ENCODE peak calls at places on chromosomes 11 and 22, in six cellular contexts. Y is endothelial cell, B is H1, M is GM20000, O is lower lobe of right lung, Q is A549. G is an unnamed sample.

GRCh38 chr11:117026593-117027330 is 71.5 kb downstream of the SIK3 start:
- DNase-seq in B (no peak), M (no peak), Q (no peak), Y (no peak), O (no peak), G (no peak)

GRCh38 chr11:1998861-1999260 is 1.2 kb upstream of the H19 start:
- DNase-seq in B (no peak), O (no peak), M (no peak), Q (no peak), Y (no peak), G (no peak)

GRCh38 chr11:12950681-12951080 is 58.4 kb upstream of the RASSF10 start:
- DNase-seq in Y (no peak), M (no peak), B (no peak), Q (no peak), O (no peak), G (no peak)

GRCh38 chr22:40721266-40721665 is 42.0 kb downstream of the MCHR1 start:
- DNase-seq in Q (peak), B (no peak), O (no peak), Y (no peak), M (no peak), G (no peak)

GRCh38 chr11:2526808-2527381 is 82.1 kb downstream of the KCNQ1 start:
- DNase-seq in M (peak), Q (no peak), B (peak), O (peak), Y (no peak), G (peak)

GRCh38 chr22:23833017-23833795 is 5.6 kb downstream of the DERL3 start:
- DNase-seq in B (no peak), O (peak), M (no peak), Y (no peak), Q (no peak), G (no peak)

GRCh38 chr22:48198489-48199459 is 1436.3 kb downstream of the TBC1D22A start:
- DNase-seq in O (peak), Q (no peak), Y (no peak), M (no peak), B (peak), G (no peak)

GRCh38 chr11:14746857-14747256 is 103.3 kb downstream of the PDE3B start:
- DNase-seq in Y (no peak), Q (no peak), O (no peak), M (no peak), B (no peak), G (no peak)

GRCh38 chr11:27761356-27761755 is 61.1 kb upstream of the BDNF start:
- DNase-seq in Q (no peak), Y (no peak), M (no peak), B (no peak), O (no peak), G (no peak)

GRCh38 chr22:41197808-41198585 is 7.1 kb upstream of the L3MBTL2 start:
- DNase-seq in Y (peak), O (peak), B (no peak), Q (no peak), M (no peak), G (no peak)

GRCh38 chr22:39682994-39683393 is 112.4 kb downstream of the CACNA1I start:
- DNase-seq in B (no peak), O (no peak), Q (no peak), M (no peak), Y (no peak), G (no peak)

GRCh38 chr11:43399983-43400630 is 41.4 kb downstream of the TTC17 start:
- DNase-seq in O (no peak), Y (no peak), M (no peak), Q (no peak), B (no peak), G (no peak)

GRCh38 chr11:65557280-65558001 is 718 bp downstream of the LTBP3 start:
- DNase-seq in M (no peak), Q (peak), Y (no peak), B (no peak), O (no peak), G (no peak)

GRCh38 chr11:2612884-2613571 is 86.8 kb downstream of the KCNQ1OT1 start:
- DNase-seq in Q (peak), O (no peak), B (no peak), M (no peak), Y (no peak), G (no peak)

GRCh38 chr11:68441466-68442230 is 18.9 kb upstream of the PPP6R3 start:
- DNase-seq in Q (no peak), B (no peak), Y (no peak), M (peak), O (no peak), G (no peak)

GRCh38 chr11:116853461-116854073 is 16.1 kb upstream of the APOA1 start:
- DNase-seq in Q (no peak), M (peak), Y (no peak), B (no peak), O (no peak), G (peak)

GRCh38 chr11:67248653-67249052 is 17.6 kb upstream of the GRK2 start:
- DNase-seq in Y (no peak), M (no peak), O (peak), B (no peak), Q (no peak), G (no peak)

GRCh38 chr11:6258141-6258540 is 1.5 kb upstream of the CCKBR start:
- DNase-seq in B (no peak), O (no peak), Q (no peak), M (no peak), Y (no peak), G (no peak)

GRCh38 chr11:95556342-95557151 is 233.0 kb downstream of the FAM76B start:
- DNase-seq in M (peak), Q (no peak), Y (no peak), O (no peak), B (no peak), G (no peak)

GRCh38 chr11:90407350-90407749 is 184.5 kb upstream of the CHORDC1 start:
- DNase-seq in Y (no peak), O (no peak), B (no peak), Q (no peak), M (no peak), G (no peak)

GRCh38 chr11:43644626-43645299 is 35.8 kb upstream of the HSD17B12 start:
- DNase-seq in Y (no peak), M (peak), O (no peak), B (no peak), Q (no peak), G (no peak)

GRCh38 chr22:45916515-45916914 is 60.4 kb downstream of the WNT7B start:
- DNase-seq in Y (no peak), M (no peak), Q (peak), O (no peak), B (no peak), G (no peak)

GRCh38 chr22:49962751-49963646 is 2.4 kb downstream of the PIM3 start:
- DNase-seq in Y (no peak), O (peak), Q (no peak), B (no peak), M (no peak), G (peak)

GRCh38 chr22:50014053-50014501 is 1.5 kb upstream of the IL17REL start:
- DNase-seq in Q (no peak), B (peak), M (no peak), O (peak), Y (no peak), G (no peak)

GRCh38 chr11:86672007-86672621 is at the start of gene ME3:
- DNase-seq in O (peak), Q (peak), B (peak), M (peak), Y (peak), G (peak)

GRCh38 chr22:42343551-42344081 is 73.2 kb upstream of the TCF20 start:
- DNase-seq in B (no peak), M (peak), Y (no peak), Q (no peak), O (no peak), G (no peak)

GRCh38 chr11:69227271-69227670 is 66.7 kb upstream of the MYEOV start:
- DNase-seq in M (no peak), Q (no peak), Y (no peak), O (no peak), B (no peak), G (no peak)

GRCh38 chr11:6606471-6607189 is 3.1 kb downstream of the ILK start:
- DNase-seq in O (peak), B (peak), M (peak), Q (peak), Y (peak), G (no peak)

GRCh38 chr11:72058416-72059034 is 21.8 kb downstream of the NUMA1 start:
- DNase-seq in B (no peak), M (no peak), O (no peak), Q (no peak), Y (no peak), G (no peak)

GRCh38 chr11:61972796-61973602 is 5.6 kb upstream of the FTH1 start:
- DNase-seq in O (no peak), Q (peak), B (no peak), M (no peak), Y (no peak), G (no peak)

GRCh38 chr11:74460481-74461154 is 6.7 kb downstream of the KCNE3 start:
- DNase-seq in M (no peak), B (no peak), Q (peak), Y (no peak), O (no peak), G (no peak)

GRCh38 chr11:40288212-40288803 is 1171.1 kb downstream of the LRRC4C start:
- DNase-seq in Y (no peak), O (no peak), B (no peak), M (no peak), Q (no peak), G (no peak)

GRCh38 chr11:42802211-42802918 is 509.4 kb upstream of the API5 start:
- DNase-seq in Y (no peak), Q (no peak), O (no peak), B (no peak), M (no peak), G (no peak)

GRCh38 chr11:29293825-29294224 is 723.0 kb downstream of the KCNA4 start:
- DNase-seq in M (peak), B (no peak), O (no peak), Q (peak), Y (no peak), G (no peak)

GRCh38 chr11:69463181-69463891 is 18.1 kb upstream of the LINC01488 start:
- DNase-seq in Y (no peak), B (no peak), Q (peak), M (no peak), O (peak), G (no peak)

GRCh38 chr22:19730141-19730661 is 6.9 kb downstream of the GP1BB start:
- DNase-seq in Q (no peak), B (peak), Y (no peak), M (no peak), O (no peak), G (no peak)
- TF ChIP-seq CTCF in Q (no peak), B (no peak), Y (no peak), M (no peak), O (no peak), G (no peak)

GRCh38 chr11:118484405-118484804 is 42.9 kb upstream of the TTC36 start:
- DNase-seq in O (no peak), Q (no peak), Y (no peak), B (no peak), M (no peak), G (no peak)

GRCh38 chr11:118491041-118491440 is 36.2 kb upstream of the TTC36 start:
- DNase-seq in Q (no peak), B (no peak), M (no peak), O (no peak), Y (no peak), G (no peak)

GRCh38 chr11:118488480-118489109 is 38.7 kb upstream of the TTC36 start:
- DNase-seq in M (peak), B (peak), Y (peak), Q (peak), O (peak), G (peak)

DNA sequence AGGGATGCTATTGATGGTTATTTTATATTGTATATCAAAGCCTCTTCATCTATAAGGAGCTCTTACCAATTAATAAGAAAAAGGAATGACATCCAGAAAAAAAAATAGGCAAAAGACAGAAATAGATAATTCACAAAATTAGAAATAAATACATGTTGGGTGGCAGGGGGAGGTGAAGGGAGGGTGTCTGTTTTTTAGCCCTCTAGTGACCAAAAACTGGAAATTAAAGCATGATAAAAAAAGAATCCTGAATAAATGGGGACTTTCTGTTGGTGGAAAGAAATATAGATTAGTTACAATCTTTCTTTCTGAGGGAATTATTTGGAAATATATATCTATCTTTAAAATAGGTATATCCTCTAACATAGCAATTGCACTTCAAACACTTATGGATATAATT is 42.0 kb upstream of the TTC36 start:
- DNase-seq in M (no peak), O (no peak), B (no peak), Q (no peak), Y (no peak), G (no peak)
- TF ChIP-seq CTCF in M (no peak), O (no peak), B (no peak), Q (peak), Y (peak), G (no peak)

GRCh38 chr11:9759519-9760179 is 95.8 kb downstream of the SWAP70 start:
- DNase-seq in B (no peak), O (peak), Y (no peak), Q (peak), M (peak), G (peak)

GRCh38 chr11:9760180-9760550 is 96.3 kb downstream of the SWAP70 start:
- DNase-seq in Q (no peak), B (no peak), O (peak), Y (no peak), M (no peak), G (no peak)

GRCh38 chr11:9757809-9758675 is 94.2 kb downstream of the SWAP70 start:
- DNase-seq in B (peak), M (peak), O (peak), Q (peak), Y (peak), G (peak)

GRCh38 chr11:9756878-9757277 is 93.0 kb downstream of the SWAP70 start:
- DNase-seq in Y (no peak), M (no peak), Q (no peak), B (no peak), O (no peak), G (no peak)

GRCh38 chr11:9758676-9759518 is 95.0 kb downstream of the SWAP70 start:
- DNase-seq in B (peak), Q (peak), M (peak), Y (peak), O (peak), G (peak)
- TF ChIP-seq CTCF in B (no peak), Q (no peak), M (peak), Y (no peak), O (no peak), G (no peak)

GRCh38 chr11:102134597-102134996 is 24.4 kb downstream of the YAP1 start:
- DNase-seq in O (no peak), B (no peak), M (no peak), Q (no peak), Y (no peak), G (no peak)
- TF ChIP-seq CTCF in O (no peak), B (no peak), M (no peak), Q (no peak), Y (no peak), G (no peak)

DNA sequence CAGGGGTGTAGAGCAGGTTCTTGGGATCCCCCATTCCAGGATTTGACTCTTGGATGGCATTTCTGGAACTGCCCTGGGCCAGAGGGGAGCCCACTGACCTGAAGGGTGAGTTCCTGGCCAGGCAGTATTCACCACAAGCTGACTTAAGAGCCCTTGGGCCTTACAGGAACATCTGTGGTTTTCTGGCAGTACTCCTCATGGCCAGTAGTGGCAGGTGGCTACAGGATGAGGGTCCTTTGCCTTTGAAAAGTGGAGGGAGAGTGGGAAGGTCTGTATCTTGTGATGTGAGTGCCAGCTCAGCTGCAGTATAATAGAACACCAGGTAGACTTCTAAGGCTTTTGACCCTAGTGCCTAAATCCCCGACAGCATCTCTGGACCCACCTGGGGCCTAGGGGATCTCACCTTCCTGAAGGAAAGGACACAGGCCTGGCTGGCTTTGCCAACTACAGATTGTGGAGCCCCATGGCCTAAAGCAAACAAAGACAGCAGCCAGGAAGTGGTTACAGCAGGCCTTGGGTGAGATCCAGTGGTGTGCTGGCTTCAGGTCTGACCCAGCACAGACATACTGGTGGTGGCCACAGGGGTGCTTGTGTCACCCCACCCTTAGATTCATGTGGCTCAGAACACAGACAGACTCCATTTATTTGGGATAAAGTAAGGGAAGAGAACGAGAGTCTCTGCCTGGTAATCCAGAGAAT is 9.0 kb downstream of the OR51S1 start:
- DNase-seq in Y (no peak), Q (no peak), O (no peak), M (no peak), B (no peak), G (no peak)
- TF ChIP-seq CTCF in Y (no peak), Q (no peak), O (no peak), M (no peak), B (peak), G (no peak)

GRCh38 chr11:131675489-131675888 is 305.1 kb downstream of the NTM start:
- DNase-seq in Q (no peak), Y (no peak), M (no peak), B (no peak), O (no peak), G (no peak)
- TF ChIP-seq CTCF in Q (no peak), Y (no peak), M (no peak), B (no peak), O (no peak), G (no peak)

DNA sequence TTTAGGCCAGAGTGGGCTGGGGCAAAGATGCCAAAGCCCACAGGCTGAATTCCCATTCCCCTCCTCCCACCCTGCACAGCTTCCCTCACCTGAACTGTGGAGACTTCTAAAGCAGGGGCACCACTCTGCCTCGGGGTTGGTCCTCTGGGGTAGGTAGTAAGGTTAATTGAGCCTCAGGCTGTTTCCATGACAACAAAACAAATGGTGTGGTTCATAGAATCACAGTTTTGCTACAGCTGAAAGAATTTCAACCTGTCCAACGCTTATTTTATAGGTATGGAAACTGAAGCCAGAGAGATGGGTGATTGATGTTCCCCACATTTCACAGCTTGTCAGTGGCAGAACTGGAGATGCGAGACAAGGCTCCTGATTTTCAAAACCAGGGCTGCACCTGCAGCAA is 109.5 kb downstream of the SNX19 start:
- DNase-seq in Y (no peak), Q (no peak), O (no peak), B (no peak), M (no peak), G (no peak)
- TF ChIP-seq CTCF in Y (no peak), Q (no peak), O (no peak), B (no peak), M (no peak), G (no peak)

DNA sequence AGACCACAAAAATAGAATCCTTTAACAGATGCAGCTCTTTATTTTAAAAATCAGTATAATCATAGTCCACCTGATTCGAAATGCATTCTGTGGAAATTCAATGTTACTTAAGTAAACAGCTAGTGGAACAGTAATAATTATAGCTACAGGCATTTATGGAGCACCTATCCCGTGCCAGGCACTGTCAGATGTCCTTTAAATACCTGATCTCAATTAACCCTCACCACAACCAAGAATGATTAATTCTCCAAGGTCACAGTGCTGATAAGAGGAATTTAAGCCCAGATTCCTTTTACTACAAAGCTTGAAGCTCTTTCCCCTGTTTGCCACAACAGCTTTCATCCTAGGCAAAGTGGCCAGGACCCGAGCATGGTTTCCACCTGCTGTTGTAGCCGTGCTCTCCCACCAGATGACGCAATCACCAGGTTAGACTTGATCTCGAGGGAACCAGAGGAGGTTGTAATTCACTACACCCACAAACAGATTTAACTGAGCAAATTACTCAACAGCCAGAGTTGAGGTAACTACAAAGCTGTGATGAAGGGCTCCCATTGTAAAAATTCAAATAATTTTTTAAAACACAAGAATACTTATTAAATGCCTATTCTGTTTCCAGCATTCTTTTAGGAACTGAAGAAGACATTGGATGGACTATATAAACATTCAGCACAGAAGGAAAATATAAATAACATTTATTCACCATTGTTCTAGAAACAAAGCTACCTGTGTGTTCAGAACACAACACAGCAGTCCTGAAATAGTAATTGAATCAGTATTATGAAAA is 10.3 kb downstream of the PRDM10 start:
- DNase-seq in B (peak), O (no peak), Y (peak), M (peak), Q (peak), G (no peak)
- TF ChIP-seq CTCF in B (peak), O (peak), Y (no peak), M (peak), Q (no peak), G (no peak)

DNA sequence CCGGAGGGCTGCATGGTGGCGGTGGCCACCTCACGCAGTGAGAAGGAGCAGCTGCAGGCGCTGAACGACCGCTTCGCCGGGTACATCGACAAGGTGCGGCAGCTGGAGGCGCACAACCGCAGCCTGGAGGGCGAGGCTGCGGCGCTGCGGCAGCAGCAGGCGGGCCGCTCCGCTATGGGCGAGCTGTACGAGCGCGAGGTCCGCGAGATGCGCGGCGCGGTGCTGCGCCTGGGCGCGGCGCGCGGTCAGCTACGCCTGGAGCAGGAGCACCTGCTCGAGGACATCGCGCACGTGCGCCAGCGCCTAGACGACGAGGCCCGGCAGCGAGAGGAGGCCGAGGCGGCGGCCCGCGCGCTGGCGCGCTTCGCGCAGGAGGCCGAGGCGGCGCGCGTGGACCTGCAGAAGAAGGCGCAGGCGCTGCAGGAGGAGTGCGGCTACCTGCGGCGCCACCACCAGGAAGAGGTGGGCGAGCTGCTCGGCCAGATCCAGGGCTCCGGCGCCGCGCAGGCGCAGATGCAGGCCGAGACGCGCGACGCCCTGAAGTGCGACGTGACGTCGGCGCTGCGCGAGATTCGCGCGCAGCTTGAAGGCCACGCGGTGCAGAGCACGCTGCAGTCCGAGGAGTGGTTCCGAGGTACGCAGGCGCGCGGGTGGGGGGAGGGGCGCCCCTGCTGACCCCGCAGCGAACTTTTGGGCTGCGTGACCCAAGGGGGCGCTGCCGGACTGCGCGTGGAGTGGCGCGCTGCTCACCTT is 670 bp downstream of the NEFH start:
- DNase-seq in Q (no peak), B (peak), O (peak), Y (peak), M (no peak), G (no peak)
- TF ChIP-seq CTCF in Q (no peak), B (peak), O (peak), Y (peak), M (no peak), G (peak)

G was measured in CD14-positive monocyte.